ENCODE peak calls at places on chromosomes 6 and 20, in eight cellular contexts. T is sigmoid colon, S is Panc1, X is prostate gland, Y is HepG2, I is SK-N-SH, N is suprapubic skin, B is transverse colon. U is an unnamed sample. For H3K27me3, the result is how much of the 10 kb centered on the place peaks cover.

GRCh38 chr20:4667371-4667773 is 54.3 kb upstream of the PRND start:
- DNase-seq in T (no peak), S (no peak), X (no peak), Y (no peak), I (no peak), N (no peak), B (no peak), U (no peak)

GRCh38 chr20:52473171-52473570 is 281.6 kb upstream of the ZFP64 start:
- DNase-seq in T (no peak), S (no peak), X (no peak), Y (no peak), I (no peak), N (no peak), B (no peak), U (no peak)

GRCh38 chr6:27133281-27134227 is 113.9 kb upstream of the PRSS16 start:
- DNase-seq in T (peak), S (peak), X (peak), Y (peak), I (no peak), N (peak), B (peak), U (peak)

GRCh38 chr6:144064831-144065668 is 30.3 kb downstream of the SF3B5 start:
- DNase-seq in T (no peak), S (no peak), X (peak), Y (no peak), I (no peak), N (no peak), B (peak), U (no peak)

GRCh38 chr20:16587066-16587465 is 13.8 kb upstream of the KIF16B start:
- DNase-seq in T (no peak), S (no peak), X (no peak), Y (no peak), I (no peak), N (no peak), B (no peak), U (no peak)

GRCh38 chr6:163329991-163330390 is 84.5 kb upstream of the QKI start:
- DNase-seq in T (no peak), S (no peak), X (no peak), Y (no peak), I (no peak), N (no peak), B (no peak), U (no peak)

GRCh38 chr6:46175976-46176375 is 5.2 kb upstream of the ENPP5 start:
- DNase-seq in T (no peak), S (no peak), X (no peak), Y (no peak), I (no peak), N (no peak), B (no peak), U (no peak)

GRCh38 chr20:18705490-18705889 is 108.1 kb upstream of the SCP2D1 start:
- DNase-seq in T (no peak), S (no peak), X (no peak), Y (no peak), I (no peak), N (no peak), B (no peak), U (no peak)

GRCh38 chr6:26421259-26422144 is 18.8 kb upstream of the BTN3A3 start:
- DNase-seq in T (peak), S (peak), X (peak), Y (peak), I (peak), N (peak), B (peak), U (peak)

GRCh38 chr20:61634376-61634775 is 382.3 kb downstream of the CDH4 start:
- DNase-seq in T (no peak), S (no peak), X (no peak), Y (no peak), I (no peak), N (no peak), B (no peak), U (no peak)

GRCh38 chr20:17391108-17391771 is 139.9 kb downstream of the BFSP1 start:
- DNase-seq in T (no peak), S (no peak), X (no peak), Y (no peak), I (no peak), N (no peak), B (no peak), U (no peak)

GRCh38 chr20:35704514-35705261 is 5.5 kb downstream of the ROMO1 start:
- DNase-seq in T (no peak), S (no peak), X (no peak), Y (no peak), I (no peak), N (no peak), B (no peak), U (no peak)

GRCh38 chr20:35699914-35700624 is 864 bp downstream of the ROMO1 start:
- DNase-seq in T (peak), S (no peak), X (no peak), Y (no peak), I (no peak), N (no peak), B (no peak), U (no peak)

GRCh38 chr20:35702824-35703695 is 3.9 kb downstream of the ROMO1 start:
- DNase-seq in T (no peak), S (no peak), X (no peak), Y (no peak), I (no peak), N (no peak), B (no peak), U (no peak)

GRCh38 chr20:35700625-35701148 is 1.5 kb downstream of the ROMO1 start:
- DNase-seq in T (peak), S (no peak), X (no peak), Y (no peak), I (no peak), N (peak), B (no peak), U (no peak)

GRCh38 chr20:35702051-35702823 is 3.0 kb downstream of the ROMO1 start:
- DNase-seq in T (peak), S (no peak), X (no peak), Y (no peak), I (no peak), N (peak), B (no peak), U (no peak)
- TF ChIP-seq POLR2AphosphoS5 in T (no peak), S (no peak), X (no peak), Y (peak), I (no peak), N (no peak), B (no peak), U (no peak)

GRCh38 chr20:55390791-55391190 is 614.5 kb downstream of the CBLN4 start:
- DNase-seq in T (no peak), S (no peak), X (no peak), Y (no peak), I (no peak), N (no peak), B (no peak), U (no peak)
- H3K27me3 ChIP-seq in T (under half), S (under half), X (under half), Y (under half), I (under half), N (under half), B (under half), U (under half)

DNA sequence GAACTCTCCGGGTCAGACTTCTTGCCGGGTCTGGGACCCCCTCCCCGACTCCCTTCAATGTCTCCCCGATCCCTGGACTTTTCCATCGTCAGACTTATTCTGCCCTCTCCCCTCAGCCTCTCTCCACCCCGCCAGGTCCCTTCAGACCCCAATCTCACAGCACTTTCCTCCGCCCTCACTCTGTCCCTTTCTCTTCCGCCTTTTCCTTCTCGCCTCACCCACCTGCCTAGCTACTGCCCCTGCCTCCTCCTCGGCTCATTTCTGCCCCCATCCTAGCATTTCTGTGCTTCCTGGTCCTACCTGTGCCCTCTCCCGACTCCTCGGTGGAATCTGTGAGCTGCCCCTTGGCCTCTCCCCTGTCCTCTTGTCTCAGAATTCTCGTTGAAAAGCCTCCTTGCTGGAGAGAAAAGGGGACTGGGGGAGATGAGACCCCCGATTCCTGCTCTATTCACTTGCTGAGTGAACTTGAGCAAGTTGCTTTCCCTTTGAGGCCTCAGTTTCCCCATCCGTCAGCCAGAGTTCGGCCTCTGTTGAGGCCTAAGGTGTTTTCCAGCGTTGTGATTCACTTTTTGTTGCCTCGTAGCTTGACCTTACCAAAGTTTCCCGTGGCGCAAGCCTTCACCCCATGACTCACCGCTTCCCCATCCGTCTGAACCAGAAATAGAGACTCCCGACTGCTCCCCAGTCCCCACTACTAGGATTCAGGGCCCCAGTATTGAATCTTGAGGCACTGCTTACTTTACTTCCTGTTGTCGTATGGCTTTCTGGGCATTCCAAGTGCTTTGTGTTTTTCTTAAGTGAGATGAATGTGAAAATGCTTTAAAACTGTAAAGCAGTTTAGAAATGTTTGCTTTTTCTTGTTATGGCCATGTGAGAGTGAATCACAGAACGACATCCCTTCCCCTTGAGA is 870 bp downstream of the CHMP4B start:
- DNase-seq in T (peak), S (peak), X (peak), Y (peak), I (peak), N (peak), B (peak), U (peak)
- TF ChIP-seq POLR2AphosphoS5 in T (peak), S (no peak), X (peak), Y (no peak), I (no peak), N (no peak), B (no peak), U (no peak)

DNA sequence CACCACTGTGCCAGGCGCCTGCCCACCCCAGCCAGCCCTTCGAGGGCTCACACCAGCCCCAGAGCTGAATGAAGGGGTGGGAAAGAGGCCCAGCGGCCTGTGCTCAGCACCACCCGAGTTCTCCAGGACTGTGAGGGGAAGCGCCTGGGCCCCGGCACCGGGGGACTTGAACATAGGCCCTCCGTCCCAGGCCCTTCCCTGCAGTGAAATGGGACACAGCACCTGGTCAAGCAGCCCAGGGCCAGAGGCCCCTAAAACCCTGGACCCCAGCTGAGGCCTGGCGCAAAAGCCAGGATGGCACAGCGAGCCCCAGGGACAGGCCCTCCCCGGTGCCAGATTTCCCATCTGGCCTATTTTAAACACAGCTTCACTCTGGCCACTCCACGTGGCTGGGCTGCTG is 4.0 kb downstream of the KCNQ2 start:
- DNase-seq in T (no peak), S (no peak), X (no peak), Y (no peak), I (no peak), N (no peak), B (no peak), U (no peak)
- H3K27me3 ChIP-seq in T (under half), S (under half), X (under half), Y (half or more), I (under half), N (half or more), B (half or more), U (under half)

DNA sequence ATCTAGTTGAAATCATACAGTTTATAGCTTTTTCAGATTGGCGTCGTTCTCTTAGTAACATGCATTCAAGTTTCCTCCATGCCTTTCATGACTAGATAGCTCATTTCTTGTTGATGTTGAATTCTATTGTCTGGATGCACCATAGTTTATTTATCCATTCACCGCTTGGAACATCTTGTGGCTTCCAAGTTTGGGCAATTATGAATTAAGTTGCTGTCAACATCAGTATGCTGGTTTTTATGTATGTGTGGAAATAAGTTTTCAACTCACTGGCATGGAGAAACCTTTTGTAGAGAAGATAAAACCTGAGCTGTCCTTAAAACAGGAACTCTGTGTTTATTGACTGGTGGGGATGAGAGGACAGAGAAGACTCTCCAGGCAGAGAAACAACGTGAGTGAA is 248.0 kb downstream of the CDC5L start:
- DNase-seq in T (no peak), S (no peak), X (no peak), Y (no peak), I (no peak), N (no peak), B (no peak), U (no peak)
- TF ChIP-seq POLR2AphosphoS5 in T (no peak), S (no peak), X (no peak), Y (no peak), I (no peak), N (no peak), B (no peak), U (no peak)

DNA sequence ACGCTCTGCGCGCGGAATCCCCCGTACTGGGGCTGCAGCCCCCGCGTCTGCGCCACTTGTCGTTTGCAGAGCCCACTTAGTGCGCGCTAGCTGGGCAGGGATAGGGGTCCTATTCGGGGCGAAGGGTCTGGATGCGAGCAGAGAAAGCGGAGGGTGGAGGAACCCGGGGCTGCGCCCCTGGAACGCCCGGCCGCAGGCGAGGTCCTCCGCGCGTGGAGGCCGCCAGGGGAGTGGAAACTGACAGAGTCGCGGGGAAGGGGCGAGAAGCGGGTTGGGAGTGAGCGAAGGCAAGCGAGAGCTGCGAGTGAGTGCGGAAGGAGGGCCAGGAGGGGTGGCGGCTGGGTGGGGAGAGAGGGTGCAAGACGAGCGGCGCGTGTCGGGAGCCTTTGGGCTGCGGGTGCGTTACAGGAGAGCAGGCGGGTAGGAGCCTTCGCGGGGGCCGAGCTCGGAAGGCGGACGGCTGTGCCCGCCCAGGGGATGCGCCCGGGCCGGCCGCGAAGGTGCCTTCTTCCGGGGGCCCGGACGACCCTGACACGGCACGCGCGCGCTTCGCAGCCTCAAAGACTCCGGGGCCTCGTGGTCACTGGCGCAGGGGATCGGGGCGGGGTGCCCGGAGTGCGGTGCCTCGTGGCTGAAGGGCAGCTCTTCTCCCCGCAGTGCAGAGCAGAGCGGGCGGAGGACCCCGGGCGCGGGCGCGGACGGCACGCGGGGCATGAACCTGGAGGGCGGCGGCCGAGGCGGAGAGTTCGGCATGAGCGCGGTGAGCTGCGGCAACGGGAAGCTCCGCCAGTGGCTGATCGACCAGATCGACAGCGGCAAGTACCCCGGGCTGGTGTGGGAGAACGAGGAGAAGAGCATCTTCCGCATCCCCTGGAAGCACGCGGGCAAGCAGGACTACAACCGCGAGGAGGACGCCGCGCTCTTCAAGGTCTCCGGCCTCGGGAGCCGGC is 1.2 kb downstream of the IRF4 start:
- DNase-seq in T (no peak), S (no peak), X (no peak), Y (no peak), I (no peak), N (peak), B (no peak), U (no peak)
- H3K27me3 ChIP-seq in T (under half), S (under half), X (under half), Y (half or more), I (half or more), N (half or more), B (half or more), U (under half)

GRCh38 chr6:136517002-136517401 is 33.2 kb downstream of the MAP7 start:
- DNase-seq in T (no peak), S (no peak), X (no peak), Y (no peak), I (no peak), N (no peak), B (no peak), U (no peak)
- TF ChIP-seq POLR2AphosphoS5 in T (no peak), S (no peak), X (no peak), Y (no peak), I (no peak), N (no peak), B (no peak), U (no peak)

GRCh38 chr6:123801067-123801466 is 2.6 kb upstream of the NKAIN2 start:
- DNase-seq in T (no peak), S (no peak), X (no peak), Y (no peak), I (no peak), N (no peak), B (no peak), U (no peak)

GRCh38 chr6:123803456-123803861 is 206 bp upstream of the NKAIN2 start:
- DNase-seq in T (no peak), S (no peak), X (no peak), Y (no peak), I (peak), N (no peak), B (no peak), U (no peak)

GRCh38 chr6:123803862-123804681 is at the start of gene NKAIN2:
- DNase-seq in T (no peak), S (no peak), X (no peak), Y (no peak), I (no peak), N (no peak), B (no peak), U (no peak)

GRCh38 chr6:123802697-123803455 is 789 bp upstream of the NKAIN2 start:
- DNase-seq in T (peak), S (peak), X (peak), Y (peak), I (peak), N (peak), B (peak), U (peak)

DNA sequence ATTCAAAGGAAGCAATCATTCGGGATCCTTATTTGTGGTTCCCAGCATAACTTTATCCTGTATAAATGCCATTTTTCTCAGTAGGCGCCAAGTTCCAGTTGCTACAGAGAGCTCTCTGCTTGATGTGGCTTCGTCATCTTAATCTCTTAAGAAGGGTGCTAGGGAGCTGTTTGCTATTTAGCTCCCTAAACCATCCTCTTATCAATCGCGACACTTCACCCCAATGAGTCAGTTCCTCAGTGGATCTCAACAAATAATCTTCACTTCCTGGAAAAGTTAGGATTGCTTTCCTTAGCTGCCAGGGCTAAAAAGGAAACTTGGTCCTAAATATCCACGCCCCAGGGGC is 1.3 kb upstream of the NKAIN2 start:
- DNase-seq in T (no peak), S (no peak), X (no peak), Y (no peak), I (no peak), N (no peak), B (no peak), U (no peak)
- H3K27me3 ChIP-seq in T (under half), S (under half), X (under half), Y (under half), I (under half), N (half or more), B (half or more), U (under half)

U was measured in breast epithelium.